ENCODE peak calls at places on chromosome 14, in four cellular contexts. One of them, this sample, is unnamed.
A peak's percentile ranks its signal among the peaks of the same experiment; 100 is the strongest.

GRCh38 chr14:80055912-80056801 is 155.1 kb downstream of the DIO2 start:
- DNase-seq in GM23338: peak; percentile 70
- DNase-seq in CD8-positive, alpha-beta memory T cell: no peak
- DNase-seq in IMR-90: peak; percentile 78
- DNase-seq in this sample: no peak

GRCh38 chr14:60266021-60266937 is 17.3 kb downstream of the PPM1A start:
- DNase-seq in CD8-positive, alpha-beta memory T cell: no peak
- DNase-seq in GM23338: peak; percentile 74
- DNase-seq in IMR-90: no peak
- DNase-seq in this sample: peak; percentile 16

GRCh38 chr14:55556929-55557623 is 22.9 kb upstream of the KTN1 start:
- DNase-seq in IMR-90: peak; percentile 84
- DNase-seq in GM23338: no peak
- DNase-seq in CD8-positive, alpha-beta memory T cell: no peak
- DNase-seq in this sample: no peak

GRCh38 chr14:55592426-55592825 is 12.4 kb downstream of the KTN1 start:
- DNase-seq in IMR-90: no peak
- DNase-seq in GM23338: no peak
- DNase-seq in CD8-positive, alpha-beta memory T cell: no peak
- DNase-seq in this sample: no peak

GRCh38 chr14:63438065-63438757 is 105.0 kb downstream of the PPP2R5E start:
- DNase-seq in CD8-positive, alpha-beta memory T cell: no peak
- DNase-seq in IMR-90: peak; percentile 92
- DNase-seq in GM23338: peak; percentile 36
- DNase-seq in this sample: peak; percentile 27

GRCh38 chr14:63603749-63604277 is 37.9 kb downstream of the WDR89 start:
- DNase-seq in CD8-positive, alpha-beta memory T cell: no peak
- DNase-seq in GM23338: no peak
- DNase-seq in IMR-90: no peak
- DNase-seq in this sample: no peak

GRCh38 chr14:52348796-52349195 is 34.7 kb downstream of the PTGER2 start:
- DNase-seq in IMR-90: peak; percentile 87
- DNase-seq in GM23338: no peak
- DNase-seq in CD8-positive, alpha-beta memory T cell: no peak
- DNase-seq in this sample: no peak

GRCh38 chr14:104851896-104852663 is 13.0 kb upstream of the CEP170B start:
- DNase-seq in GM23338: peak; percentile 23
- DNase-seq in CD8-positive, alpha-beta memory T cell: no peak
- DNase-seq in IMR-90: no peak
- DNase-seq in this sample: no peak

GRCh38 chr14:99468836-99469592 is 11.6 kb downstream of the SETD3 start:
- DNase-seq in IMR-90: peak; percentile 32
- DNase-seq in CD8-positive, alpha-beta memory T cell: no peak
- DNase-seq in GM23338: no peak
- DNase-seq in this sample: no peak

GRCh38 chr14:93977790-93978581 is 1.6 kb upstream of the ASB2 start:
- DNase-seq in IMR-90: no peak
- DNase-seq in GM23338: no peak
- DNase-seq in CD8-positive, alpha-beta memory T cell: peak; percentile 89
- DNase-seq in this sample: peak; percentile 87

GRCh38 chr14:56136571-56137498 is 18.6 kb downstream of the PELI2 start:
- DNase-seq in IMR-90: peak; percentile 40
- DNase-seq in GM23338: no peak
- DNase-seq in CD8-positive, alpha-beta memory T cell: no peak
- DNase-seq in this sample: no peak

GRCh38 chr14:90554341-90554740 is 157.5 kb downstream of the CALM1 start:
- DNase-seq in IMR-90: no peak
- DNase-seq in CD8-positive, alpha-beta memory T cell: peak; percentile 11
- DNase-seq in GM23338: no peak
- DNase-seq in this sample: no peak

GRCh38 chr14:87097021-87097420 is 896.0 kb downstream of the GALC start:
- DNase-seq in IMR-90: peak; percentile 80
- DNase-seq in CD8-positive, alpha-beta memory T cell: no peak
- DNase-seq in GM23338: no peak
- DNase-seq in this sample: no peak

GRCh38 chr14:24311837-24312615 is 724 bp downstream of the LTB4R start:
- DNase-seq in IMR-90: no peak
- DNase-seq in GM23338: no peak
- DNase-seq in CD8-positive, alpha-beta memory T cell: no peak
- DNase-seq in this sample: no peak

GRCh38 chr14:99430491-99430890 is 50.2 kb downstream of the SETD3 start:
- DNase-seq in GM23338: peak; percentile 80
- DNase-seq in IMR-90: no peak
- DNase-seq in CD8-positive, alpha-beta memory T cell: no peak
- DNase-seq in this sample: peak; percentile 27

GRCh38 chr14:65604946-65605345 is 192.4 kb downstream of the FUT8 start:
- DNase-seq in IMR-90: peak; percentile 13
- DNase-seq in GM23338: no peak
- DNase-seq in CD8-positive, alpha-beta memory T cell: no peak
- DNase-seq in this sample: no peak

GRCh38 chr14:68297871-68298468 is 478.4 kb downstream of the RAD51B start:
- DNase-seq in CD8-positive, alpha-beta memory T cell: no peak
- DNase-seq in GM23338: peak; percentile 77
- DNase-seq in IMR-90: peak; percentile 38
- DNase-seq in this sample: no peak

GRCh38 chr14:68781161-68782021 is 11.5 kb downstream of the ZFP36L1 start:
- DNase-seq in GM23338: no peak
- DNase-seq in IMR-90: no peak
- DNase-seq in CD8-positive, alpha-beta memory T cell: peak; percentile 87
- DNase-seq in this sample: peak; percentile 79

GRCh38 chr14:64506751-64507150 is 2.2 kb downstream of the ZBTB1 start:
- DNase-seq in GM23338: no peak
- DNase-seq in CD8-positive, alpha-beta memory T cell: no peak
- DNase-seq in IMR-90: no peak
- DNase-seq in this sample: no peak

GRCh38 chr14:62082779-62083178 is 320.6 kb downstream of the SNAPC1 start:
- DNase-seq in GM23338: no peak
- DNase-seq in IMR-90: no peak
- DNase-seq in CD8-positive, alpha-beta memory T cell: no peak
- DNase-seq in this sample: no peak

GRCh38 chr14:62084020-62084419 is 321.8 kb downstream of the SNAPC1 start:
- DNase-seq in GM23338: no peak
- DNase-seq in CD8-positive, alpha-beta memory T cell: no peak
- DNase-seq in IMR-90: no peak
- DNase-seq in this sample: no peak

GRCh38 chr14:62079035-62079434 is 316.8 kb downstream of the SNAPC1 start:
- DNase-seq in CD8-positive, alpha-beta memory T cell: no peak
- DNase-seq in GM23338: no peak
- DNase-seq in IMR-90: no peak
- DNase-seq in this sample: no peak

GRCh38 chr14:62081956-62082355 is 319.7 kb downstream of the SNAPC1 start:
- DNase-seq in IMR-90: no peak
- DNase-seq in GM23338: no peak
- DNase-seq in CD8-positive, alpha-beta memory T cell: no peak
- DNase-seq in this sample: no peak

GRCh38 chr14:62081012-62081612 is 318.9 kb downstream of the SNAPC1 start:
- DNase-seq in IMR-90: no peak
- DNase-seq in CD8-positive, alpha-beta memory T cell: no peak
- DNase-seq in GM23338: no peak
- DNase-seq in this sample: no peak
- H3K27ac ChIP-seq in IMR-90: no peak overlapping the region
- H3K27ac ChIP-seq in CD8-positive, alpha-beta memory T cell: no peak overlapping the region
- H3K27ac ChIP-seq in GM23338: no peak overlapping the region
- H3K27ac ChIP-seq in this sample: no peak overlapping the region

DNA sequence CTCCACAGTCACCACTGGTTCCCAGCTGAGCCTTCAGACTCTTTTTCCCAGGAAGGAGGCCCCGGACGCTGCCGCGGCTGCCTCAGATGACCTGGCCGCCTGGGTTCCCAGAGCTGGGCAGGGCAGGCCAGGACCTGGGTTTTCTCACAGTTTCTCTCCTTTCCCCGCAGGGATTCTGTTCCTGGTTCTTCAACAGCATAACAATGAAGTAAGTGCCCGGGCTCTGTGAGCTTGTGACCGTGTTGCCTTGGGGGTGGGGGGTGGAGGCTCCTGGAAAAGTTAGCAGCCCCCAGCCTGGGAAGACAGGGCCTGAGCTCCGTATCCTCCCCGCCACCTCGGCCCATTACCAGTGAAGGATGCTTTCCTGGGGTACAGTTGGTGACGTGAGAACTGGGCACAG is 43.7 kb downstream of the TMEM63C start:
- DNase-seq in CD8-positive, alpha-beta memory T cell: no peak
- DNase-seq in IMR-90: no peak
- DNase-seq in GM23338: no peak
- DNase-seq in this sample: no peak
- H3K27ac ChIP-seq in CD8-positive, alpha-beta memory T cell: no peak overlapping the region
- H3K27ac ChIP-seq in IMR-90: no peak overlapping the region
- H3K27ac ChIP-seq in GM23338: no peak overlapping the region
- H3K27ac ChIP-seq in this sample: no peak overlapping the region

GRCh38 chr14:20799444-20799843 is 3.2 kb downstream of the RNASE1 start:
- DNase-seq in CD8-positive, alpha-beta memory T cell: no peak
- DNase-seq in GM23338: no peak
- DNase-seq in IMR-90: no peak
- DNase-seq in this sample: no peak

GRCh38 chr14:20799955-20800544 is 2.6 kb downstream of the RNASE1 start:
- DNase-seq in CD8-positive, alpha-beta memory T cell: no peak
- DNase-seq in IMR-90: no peak
- DNase-seq in GM23338: peak; percentile 48
- DNase-seq in this sample: no peak

GRCh38 chr14:20798318-20798717 is 4.3 kb downstream of the RNASE1 start:
- DNase-seq in GM23338: no peak
- DNase-seq in IMR-90: no peak
- DNase-seq in CD8-positive, alpha-beta memory T cell: no peak
- DNase-seq in this sample: no peak

GRCh38 chr14:20797159-20797558 is 5.5 kb downstream of the RNASE1 start:
- DNase-seq in CD8-positive, alpha-beta memory T cell: no peak
- DNase-seq in IMR-90: no peak
- DNase-seq in GM23338: no peak
- DNase-seq in this sample: no peak

GRCh38 chr14:20798932-20799331 is 3.7 kb downstream of the RNASE1 start:
- DNase-seq in CD8-positive, alpha-beta memory T cell: no peak
- DNase-seq in GM23338: no peak
- DNase-seq in IMR-90: no peak
- DNase-seq in this sample: no peak
- H3K27ac ChIP-seq in CD8-positive, alpha-beta memory T cell: peak overlapping the region; percentile 73
- H3K27ac ChIP-seq in GM23338: no peak overlapping the region
- H3K27ac ChIP-seq in IMR-90: no peak overlapping the region
- H3K27ac ChIP-seq in this sample: no peak overlapping the region

GRCh38 chr14:74591899-74592298 is 20.1 kb downstream of the LTBP2 start:
- DNase-seq in IMR-90: peak; percentile 35
- DNase-seq in CD8-positive, alpha-beta memory T cell: no peak
- DNase-seq in GM23338: no peak
- DNase-seq in this sample: no peak

GRCh38 chr14:74592476-74593191 is 19.4 kb downstream of the LTBP2 start:
- DNase-seq in GM23338: no peak
- DNase-seq in IMR-90: no peak
- DNase-seq in CD8-positive, alpha-beta memory T cell: no peak
- DNase-seq in this sample: no peak

GRCh38 chr14:74595006-74595735 is 16.9 kb downstream of the LTBP2 start:
- DNase-seq in CD8-positive, alpha-beta memory T cell: no peak
- DNase-seq in GM23338: no peak
- DNase-seq in IMR-90: peak; percentile 73
- DNase-seq in this sample: no peak

GRCh38 chr14:74594021-74594420 is 18.0 kb downstream of the LTBP2 start:
- DNase-seq in IMR-90: no peak
- DNase-seq in CD8-positive, alpha-beta memory T cell: no peak
- DNase-seq in GM23338: no peak
- DNase-seq in this sample: no peak

DNA sequence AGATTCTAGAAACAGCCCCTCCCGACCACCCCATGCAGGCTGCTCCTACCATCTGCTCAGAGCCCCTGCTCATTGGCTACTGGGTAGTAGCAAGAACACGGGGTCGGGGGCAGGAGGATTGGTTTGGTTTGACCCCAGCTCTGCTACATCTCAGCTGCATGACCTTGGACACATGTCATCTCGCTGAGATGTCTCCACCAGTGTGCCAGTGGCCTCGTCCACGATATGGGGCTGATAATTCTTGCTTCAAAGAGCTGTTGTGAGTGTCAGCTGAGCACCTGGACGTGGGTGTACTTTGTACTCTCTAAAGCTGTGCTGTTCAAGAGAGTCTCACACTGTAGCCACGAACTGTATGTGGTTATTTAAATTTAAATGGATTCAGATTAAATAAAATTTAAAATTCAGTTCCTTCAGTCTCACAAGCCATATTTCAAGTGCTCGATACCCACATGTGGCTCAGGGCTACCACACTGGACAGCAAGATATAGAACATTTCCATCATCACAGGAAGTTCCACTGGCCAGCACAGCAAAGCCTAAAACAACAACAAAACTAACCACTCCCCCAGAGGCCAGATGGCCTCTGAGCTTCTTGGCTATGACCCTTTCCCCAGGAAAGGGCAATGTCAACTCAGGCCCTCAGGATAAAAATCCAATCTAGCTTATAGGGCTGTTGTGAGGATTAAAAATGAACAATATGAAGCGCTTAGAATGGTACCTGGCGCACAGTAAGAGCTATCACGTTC is 18.6 kb downstream of the LTBP2 start:
- DNase-seq in CD8-positive, alpha-beta memory T cell: no peak
- DNase-seq in IMR-90: no peak
- DNase-seq in GM23338: no peak
- DNase-seq in this sample: no peak
- H3K27ac ChIP-seq in CD8-positive, alpha-beta memory T cell: no peak overlapping the region
- H3K27ac ChIP-seq in IMR-90: peak overlapping the region; percentile 34
- H3K27ac ChIP-seq in GM23338: no peak overlapping the region
- H3K27ac ChIP-seq in this sample: no peak overlapping the region

GRCh38 chr14:103533137-103533998 is 4.4 kb downstream of the TRMT61A start:
- DNase-seq in IMR-90: no peak
- DNase-seq in GM23338: no peak
- DNase-seq in CD8-positive, alpha-beta memory T cell: no peak
- DNase-seq in this sample: no peak

GRCh38 chr14:103533999-103534575 is 5.1 kb downstream of the TRMT61A start:
- DNase-seq in IMR-90: no peak
- DNase-seq in GM23338: no peak
- DNase-seq in CD8-positive, alpha-beta memory T cell: no peak
- DNase-seq in this sample: no peak

GRCh38 chr14:103531421-103532215 is 2.6 kb downstream of the TRMT61A start:
- DNase-seq in IMR-90: no peak
- DNase-seq in GM23338: no peak
- DNase-seq in CD8-positive, alpha-beta memory T cell: no peak
- DNase-seq in this sample: no peak

GRCh38 chr14:103530831-103531230 is 1.8 kb downstream of the TRMT61A start:
- DNase-seq in CD8-positive, alpha-beta memory T cell: no peak
- DNase-seq in IMR-90: no peak
- DNase-seq in GM23338: no peak
- DNase-seq in this sample: no peak

GRCh38 chr14:103532216-103533136 is 3.5 kb downstream of the TRMT61A start:
- DNase-seq in GM23338: no peak
- DNase-seq in CD8-positive, alpha-beta memory T cell: no peak
- DNase-seq in IMR-90: no peak
- DNase-seq in this sample: no peak
- H3K27ac ChIP-seq in GM23338: no peak overlapping the region
- H3K27ac ChIP-seq in CD8-positive, alpha-beta memory T cell: no peak overlapping the region
- H3K27ac ChIP-seq in IMR-90: no peak overlapping the region
- H3K27ac ChIP-seq in this sample: no peak overlapping the region

GRCh38 chr14:32259368-32260013 is 56.4 kb upstream of the RNU6-8 start:
- DNase-seq in GM23338: peak; percentile 34
- DNase-seq in IMR-90: peak; percentile 63
- DNase-seq in CD8-positive, alpha-beta memory T cell: no peak
- DNase-seq in this sample: no peak
- H3K27ac ChIP-seq in GM23338: no peak overlapping the region
- H3K27ac ChIP-seq in IMR-90: no peak overlapping the region
- H3K27ac ChIP-seq in CD8-positive, alpha-beta memory T cell: no peak overlapping the region
- H3K27ac ChIP-seq in this sample: no peak overlapping the region

DNA sequence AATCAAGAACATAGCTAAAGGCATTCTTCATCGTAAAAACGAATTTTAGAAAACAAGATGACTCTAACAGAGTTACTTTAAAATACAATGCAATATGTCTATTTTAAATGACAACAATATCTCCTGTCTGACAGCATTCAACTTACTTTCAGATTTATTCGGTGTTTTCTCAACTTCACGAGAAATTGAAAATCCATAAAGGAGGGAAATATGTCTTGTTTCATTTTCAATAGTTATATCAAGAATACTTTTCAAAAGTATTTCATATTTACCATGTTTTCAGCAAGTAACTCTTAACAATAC is 254.8 kb downstream of the DAD1 start:
- DNase-seq in GM23338: no peak
- DNase-seq in CD8-positive, alpha-beta memory T cell: no peak
- DNase-seq in IMR-90: no peak
- DNase-seq in this sample: no peak
- H3K27ac ChIP-seq in GM23338: no peak overlapping the region
- H3K27ac ChIP-seq in CD8-positive, alpha-beta memory T cell: no peak overlapping the region
- H3K27ac ChIP-seq in IMR-90: no peak overlapping the region
- H3K27ac ChIP-seq in this sample: no peak overlapping the region